ENCODE peak calls at places on chromosomes 7 and 10, in five cellular contexts. One of them, this sample, is unnamed.

GRCh38 chr10:5501976-5502902 is 2.9 kb upstream of the CALML5 start:
- DNase-seq in gastrocnemius medialis: no peak
- DNase-seq in GM23248: no peak
- DNase-seq in prostate gland: no peak
- DNase-seq in CD8-positive, alpha-beta memory T cell: no peak
- DNase-seq in this sample: no peak

GRCh38 chr7:30926323-30926722 is 14.7 kb downstream of the AQP1 start:
- DNase-seq in gastrocnemius medialis: no peak
- DNase-seq in GM23248: no peak
- DNase-seq in prostate gland: no peak
- DNase-seq in CD8-positive, alpha-beta memory T cell: no peak
- DNase-seq in this sample: peak; percentile 42

GRCh38 chr10:15046626-15047025 is 2.9 kb downstream of the OLAH start:
- DNase-seq in gastrocnemius medialis: no peak
- DNase-seq in GM23248: peak; percentile 26
- DNase-seq in prostate gland: no peak
- DNase-seq in CD8-positive, alpha-beta memory T cell: no peak
- DNase-seq in this sample: no peak

GRCh38 chr7:74401137-74401859 is 52.4 kb upstream of the GTF2IRD1 start:
- DNase-seq in gastrocnemius medialis: no peak
- DNase-seq in GM23248: peak; percentile 65
- DNase-seq in prostate gland: peak; percentile 65
- DNase-seq in CD8-positive, alpha-beta memory T cell: peak; percentile 61
- DNase-seq in this sample: peak; percentile 80

GRCh38 chr7:78465894-78466293 is 667.3 kb downstream of the PHTF2 start:
- DNase-seq in gastrocnemius medialis: no peak
- DNase-seq in GM23248: no peak
- DNase-seq in prostate gland: no peak
- DNase-seq in CD8-positive, alpha-beta memory T cell: no peak
- DNase-seq in this sample: no peak

GRCh38 chr7:137539111-137539715 is 195.7 kb upstream of the PTN start:
- DNase-seq in gastrocnemius medialis: no peak
- DNase-seq in GM23248: peak; percentile 87
- DNase-seq in prostate gland: no peak
- DNase-seq in CD8-positive, alpha-beta memory T cell: no peak
- DNase-seq in this sample: no peak

GRCh38 chr10:22022257-22023051 is 18.9 kb upstream of the DNAJC1 start:
- DNase-seq in gastrocnemius medialis: no peak
- DNase-seq in GM23248: no peak
- DNase-seq in prostate gland: no peak
- DNase-seq in CD8-positive, alpha-beta memory T cell: peak; percentile 27
- DNase-seq in this sample: peak; percentile 23

GRCh38 chr7:178444-178843 is 13.9 kb upstream of the FAM20C start:
- DNase-seq in gastrocnemius medialis: no peak
- DNase-seq in GM23248: no peak
- DNase-seq in prostate gland: no peak
- DNase-seq in CD8-positive, alpha-beta memory T cell: no peak
- DNase-seq in this sample: no peak

GRCh38 chr10:114780610-114781184 is 40.9 kb upstream of the FHIP2A start:
- DNase-seq in gastrocnemius medialis: no peak
- DNase-seq in GM23248: no peak
- DNase-seq in prostate gland: no peak
- DNase-seq in CD8-positive, alpha-beta memory T cell: no peak
- DNase-seq in this sample: no peak

GRCh38 chr10:81116990-81117389 is 579.3 kb downstream of the SH2D4B start:
- DNase-seq in gastrocnemius medialis: no peak
- DNase-seq in GM23248: no peak
- DNase-seq in prostate gland: no peak
- DNase-seq in CD8-positive, alpha-beta memory T cell: no peak
- DNase-seq in this sample: no peak

GRCh38 chr10:28551086-28551485 is 18.2 kb downstream of the WAC start:
- DNase-seq in gastrocnemius medialis: no peak
- DNase-seq in GM23248: peak; percentile 45
- DNase-seq in prostate gland: no peak
- DNase-seq in CD8-positive, alpha-beta memory T cell: no peak
- DNase-seq in this sample: no peak

GRCh38 chr7:30708983-30709382 is 26.7 kb upstream of the CRHR2 start:
- DNase-seq in gastrocnemius medialis: peak; percentile 18
- DNase-seq in GM23248: peak; percentile 75
- DNase-seq in prostate gland: no peak
- DNase-seq in CD8-positive, alpha-beta memory T cell: no peak
- DNase-seq in this sample: peak; percentile 64

GRCh38 chr10:31033166-31033565 is 1.5 kb upstream of the ZNF438 start:
- DNase-seq in gastrocnemius medialis: no peak
- DNase-seq in GM23248: peak; percentile 16
- DNase-seq in prostate gland: no peak
- DNase-seq in CD8-positive, alpha-beta memory T cell: no peak
- DNase-seq in this sample: peak; percentile 54

GRCh38 chr7:80781561-80781979 is 137.3 kb downstream of the SEMA3C start:
- DNase-seq in gastrocnemius medialis: peak; percentile 44
- DNase-seq in GM23248: peak; percentile 81
- DNase-seq in prostate gland: peak; percentile 86
- DNase-seq in CD8-positive, alpha-beta memory T cell: no peak
- DNase-seq in this sample: no peak

GRCh38 chr7:35420657-35421056 is 166.8 kb upstream of the TBX20 start:
- DNase-seq in gastrocnemius medialis: no peak
- DNase-seq in GM23248: no peak
- DNase-seq in prostate gland: no peak
- DNase-seq in CD8-positive, alpha-beta memory T cell: no peak
- DNase-seq in this sample: no peak
- H3K36me3 ChIP-seq in gastrocnemius medialis: no peaks in the 10 kb centered on the region
- H3K36me3 ChIP-seq in GM23248: no peaks in the 10 kb centered on the region
- H3K36me3 ChIP-seq in prostate gland: no peaks in the 10 kb centered on the region
- H3K36me3 ChIP-seq in CD8-positive, alpha-beta memory T cell: no peaks in the 10 kb centered on the region
- H3K36me3 ChIP-seq in this sample: no peaks in the 10 kb centered on the region

GRCh38 chr10:79054203-79055099 is 14.3 kb upstream of the ZMIZ1 start:
- DNase-seq in gastrocnemius medialis: no peak
- DNase-seq in GM23248: no peak
- DNase-seq in prostate gland: peak; percentile 22
- DNase-seq in CD8-positive, alpha-beta memory T cell: no peak
- DNase-seq in this sample: no peak
- H3K4me1 ChIP-seq in gastrocnemius medialis: no peaks in the 10 kb centered on the region
- H3K4me1 ChIP-seq in GM23248: peaks cover 15% of the 10 kb centered on the region
- H3K4me1 ChIP-seq in prostate gland: peaks cover 2% of the 10 kb centered on the region
- H3K4me1 ChIP-seq in CD8-positive, alpha-beta memory T cell: peaks cover 21% of the 10 kb centered on the region
- H3K4me1 ChIP-seq in this sample: no peaks in the 10 kb centered on the region

GRCh38 chr7:65397730-65398142 is 24.1 kb downstream of the ZNF92 start:
- DNase-seq in gastrocnemius medialis: no peak
- DNase-seq in GM23248: no peak
- DNase-seq in prostate gland: no peak
- DNase-seq in CD8-positive, alpha-beta memory T cell: no peak
- DNase-seq in this sample: no peak
- H3K36me3 ChIP-seq in gastrocnemius medialis: peaks cover 21% of the 10 kb centered on the region
- H3K36me3 ChIP-seq in GM23248: peaks cover 25% of the 10 kb centered on the region
- H3K36me3 ChIP-seq in prostate gland: no peaks in the 10 kb centered on the region
- H3K36me3 ChIP-seq in CD8-positive, alpha-beta memory T cell: peaks cover 32% of the 10 kb centered on the region
- H3K36me3 ChIP-seq in this sample: no peaks in the 10 kb centered on the region

GRCh38 chr7:139681812-139682135 is 96.0 kb downstream of the HIPK2 start:
- DNase-seq in gastrocnemius medialis: no peak
- DNase-seq in GM23248: no peak
- DNase-seq in prostate gland: no peak
- DNase-seq in CD8-positive, alpha-beta memory T cell: no peak
- DNase-seq in this sample: no peak
- H3K4me1 ChIP-seq in gastrocnemius medialis: peaks cover 50% of the 10 kb centered on the region
- H3K4me1 ChIP-seq in GM23248: peaks cover 50% of the 10 kb centered on the region
- H3K4me1 ChIP-seq in prostate gland: peaks cover 24% of the 10 kb centered on the region
- H3K4me1 ChIP-seq in CD8-positive, alpha-beta memory T cell: peaks cover 23% of the 10 kb centered on the region
- H3K4me1 ChIP-seq in this sample: peaks cover 54% of the 10 kb centered on the region

GRCh38 chr10:1040133-1040532 is 8.8 kb downstream of the IDI1 start:
- DNase-seq in gastrocnemius medialis: no peak
- DNase-seq in GM23248: no peak
- DNase-seq in prostate gland: no peak
- DNase-seq in CD8-positive, alpha-beta memory T cell: no peak
- DNase-seq in this sample: no peak

GRCh38 chr10:1034758-1035157 is 9.1 kb upstream of the IDI2 start:
- DNase-seq in gastrocnemius medialis: no peak
- DNase-seq in GM23248: no peak
- DNase-seq in prostate gland: peak; percentile 49
- DNase-seq in CD8-positive, alpha-beta memory T cell: no peak
- DNase-seq in this sample: no peak

GRCh38 chr10:1035201-1035600 is 9.5 kb upstream of the IDI2 start:
- DNase-seq in gastrocnemius medialis: peak; percentile 39
- DNase-seq in GM23248: no peak
- DNase-seq in prostate gland: no peak
- DNase-seq in CD8-positive, alpha-beta memory T cell: no peak
- DNase-seq in this sample: peak; percentile 62

GRCh38 chr10:1036341-1036791 is 10.7 kb upstream of the IDI2 start:
- DNase-seq in gastrocnemius medialis: peak; percentile 82
- DNase-seq in GM23248: peak; percentile 44
- DNase-seq in prostate gland: no peak
- DNase-seq in CD8-positive, alpha-beta memory T cell: no peak
- DNase-seq in this sample: peak; percentile 37

DNA sequence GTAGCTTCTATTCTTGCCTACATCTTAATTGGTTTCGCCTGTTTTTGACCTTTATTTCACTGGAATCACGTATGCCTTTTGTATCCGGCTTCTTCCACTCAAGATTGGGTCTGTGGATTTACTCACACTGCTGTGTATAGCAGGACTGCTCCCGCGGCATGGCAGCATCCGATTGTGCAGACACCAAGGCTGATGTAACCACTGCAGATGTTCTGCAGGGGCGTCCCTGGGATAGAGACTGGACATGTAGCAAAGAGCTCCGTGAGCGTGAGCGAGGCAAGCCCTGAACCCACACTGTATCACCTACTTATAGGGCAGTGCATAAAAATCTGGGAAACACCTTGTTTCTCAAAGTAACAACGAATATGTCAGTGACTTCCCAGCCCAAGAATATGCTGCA is 11.4 kb upstream of the IDI2 start:
- DNase-seq in gastrocnemius medialis: no peak
- DNase-seq in GM23248: no peak
- DNase-seq in prostate gland: no peak
- DNase-seq in CD8-positive, alpha-beta memory T cell: no peak
- DNase-seq in this sample: no peak
- H3K36me3 ChIP-seq in gastrocnemius medialis: peaks cover 25% of the 10 kb centered on the region
- H3K36me3 ChIP-seq in GM23248: peaks cover 17% of the 10 kb centered on the region
- H3K36me3 ChIP-seq in prostate gland: no peaks in the 10 kb centered on the region
- H3K36me3 ChIP-seq in CD8-positive, alpha-beta memory T cell: peaks cover 9% of the 10 kb centered on the region
- H3K36me3 ChIP-seq in this sample: peaks cover 39% of the 10 kb centered on the region

DNA sequence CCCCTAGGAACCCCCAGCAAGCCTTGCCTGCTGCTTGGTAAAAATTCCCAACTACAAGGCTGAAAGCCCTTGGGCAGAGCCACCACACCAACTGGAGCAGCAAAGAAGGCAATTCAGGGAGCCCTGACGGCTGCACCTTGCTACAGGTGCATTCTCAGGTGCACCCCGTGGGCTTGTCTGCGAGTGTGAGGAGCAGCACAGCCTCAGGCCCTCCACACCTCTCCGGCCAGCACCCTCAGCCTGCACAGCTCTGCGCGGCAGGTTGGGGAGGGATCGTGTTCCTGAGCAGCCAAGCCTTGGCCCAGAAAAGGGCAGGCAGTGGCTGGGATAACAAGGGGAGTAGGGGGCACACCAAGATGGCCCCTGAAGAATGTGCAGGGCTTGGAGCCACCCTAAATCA is 104.1 kb downstream of the FAM53B start:
- DNase-seq in gastrocnemius medialis: no peak
- DNase-seq in GM23248: no peak
- DNase-seq in prostate gland: no peak
- DNase-seq in CD8-positive, alpha-beta memory T cell: no peak
- DNase-seq in this sample: no peak
- H3K4me1 ChIP-seq in gastrocnemius medialis: peaks cover 46% of the 10 kb centered on the region
- H3K4me1 ChIP-seq in GM23248: peaks cover 13% of the 10 kb centered on the region
- H3K4me1 ChIP-seq in prostate gland: no peaks in the 10 kb centered on the region
- H3K4me1 ChIP-seq in CD8-positive, alpha-beta memory T cell: peaks cover 76% of the 10 kb centered on the region
- H3K4me1 ChIP-seq in this sample: peaks cover 49% of the 10 kb centered on the region

This sample was measured in psoas muscle.